ENCODE peak calls at places on chromosome 2, in eight cellular contexts. I, E, D, J, N, P, M and Z are unnamed samples.
A peak's percentile ranks its signal among the peaks of the same experiment; 100 is the strongest.

GRCh38 chr2:96797066-96797625 is 18.9 kb upstream of the CNNM3 start:
- DNase-seq in I (no peak), E (no peak), D (no peak), J (no peak), N (no peak), P (no peak), M (no peak), Z (no peak)

GRCh38 chr2:37812414-37812813 is 112.7 kb upstream of the RMDN2 start:
- DNase-seq in I (peak; percentile 10), E (peak; percentile 52), D (no peak), J (no peak), N (no peak), P (no peak), M (no peak), Z (no peak)

GRCh38 chr2:188280811-188281222 is 10.9 kb upstream of the GULP1 start:
- DNase-seq in I (no peak), E (no peak), D (peak; percentile 9), J (no peak), N (no peak), P (no peak), M (no peak), Z (no peak)

GRCh38 chr2:122634261-122634660 is 878.8 kb downstream of the TSN start:
- DNase-seq in I (no peak), E (peak; percentile 91), D (peak; percentile 64), J (no peak), N (no peak), P (peak; percentile 88), M (no peak), Z (no peak)

GRCh38 chr2:231800493-231801091 is 14.3 kb downstream of the COPS7B start:
- DNase-seq in I (peak; percentile 47), E (peak; percentile 69), D (peak; percentile 51), J (peak; percentile 81), N (peak; percentile 32), P (peak; percentile 39), M (peak; percentile 59), Z (peak; percentile 58)

GRCh38 chr2:241796209-241796608 is 12.8 kb upstream of the NEU4 start:
- DNase-seq in I (no peak), E (no peak), D (no peak), J (no peak), N (no peak), P (no peak), M (no peak), Z (no peak)

GRCh38 chr2:214193943-214194342 is 216.9 kb upstream of the VWC2L start:
- DNase-seq in I (no peak), E (peak; percentile 82), D (no peak), J (no peak), N (peak; percentile 2), P (peak; percentile 86), M (no peak), Z (no peak)

GRCh38 chr2:18829331-18829902 is 240.0 kb upstream of the NT5C1B start:
- DNase-seq in I (no peak), E (peak; percentile 85), D (no peak), J (no peak), N (no peak), P (peak; percentile 72), M (no peak), Z (no peak)

GRCh38 chr2:241598487-241598886 is 38.5 kb downstream of the THAP4 start:
- DNase-seq in I (peak; percentile 10), E (no peak), D (no peak), J (peak; percentile 59), N (peak; percentile 27), P (peak; percentile 46), M (peak; percentile 48), Z (peak; percentile 24)

GRCh38 chr2:30716117-30716900 is 90.9 kb downstream of the CAPN13 start:
- DNase-seq in I (no peak), E (no peak), D (no peak), J (no peak), N (no peak), P (no peak), M (no peak), Z (no peak)

GRCh38 chr2:189304360-189304759 is 124.8 kb upstream of the COL5A2 start:
- DNase-seq in I (peak; percentile 1), E (no peak), D (no peak), J (no peak), N (no peak), P (no peak), M (no peak), Z (no peak)

GRCh38 chr2:45741451-45741850 is 90.0 kb downstream of the PRKCE start:
- DNase-seq in I (no peak), E (peak; percentile 35), D (no peak), J (no peak), N (no peak), P (no peak), M (no peak), Z (no peak)

GRCh38 chr2:127573298-127573697 is 37.8 kb downstream of the MYO7B start:
- DNase-seq in I (no peak), E (no peak), D (no peak), J (no peak), N (no peak), P (no peak), M (no peak), Z (no peak)

GRCh38 chr2:68536000-68536399 is 68.6 kb downstream of the APLF start:
- DNase-seq in I (no peak), E (no peak), D (no peak), J (no peak), N (no peak), P (no peak), M (no peak), Z (no peak)

GRCh38 chr2:40957508-40957907 is 505.6 kb upstream of the SLC8A1 start:
- DNase-seq in I (peak; percentile 59), E (peak; percentile 0), D (no peak), J (no peak), N (no peak), P (peak; percentile 71), M (no peak), Z (no peak)

GRCh38 chr2:135819211-135819610 is 17.8 kb downstream of the LCT start:
- DNase-seq in I (peak; percentile 26), E (peak; percentile 68), D (no peak), J (peak; percentile 71), N (peak; percentile 21), P (peak; percentile 36), M (no peak), Z (peak; percentile 32)

GRCh38 chr2:221895366-221896121 is 323.4 kb upstream of the EPHA4 start:
- DNase-seq in I (no peak), E (peak; percentile 40), D (no peak), J (no peak), N (no peak), P (no peak), M (no peak), Z (no peak)

GRCh38 chr2:156321243-156321904 is 11.1 kb downstream of the NR4A2 start:
- DNase-seq in I (no peak), E (peak; percentile 42), D (no peak), J (peak; percentile 53), N (no peak), P (no peak), M (peak; percentile 16), Z (peak; percentile 46)

GRCh38 chr2:200380833-200381542 is 74.5 kb downstream of the SPATS2L start:
- DNase-seq in I (no peak), E (peak; percentile 75), D (no peak), J (no peak), N (no peak), P (no peak), M (no peak), Z (no peak)

GRCh38 chr2:122622896-122623295 is 867.4 kb downstream of the TSN start:
- DNase-seq in I (no peak), E (no peak), D (no peak), J (no peak), N (no peak), P (no peak), M (no peak), Z (peak; percentile 60)

DNA sequence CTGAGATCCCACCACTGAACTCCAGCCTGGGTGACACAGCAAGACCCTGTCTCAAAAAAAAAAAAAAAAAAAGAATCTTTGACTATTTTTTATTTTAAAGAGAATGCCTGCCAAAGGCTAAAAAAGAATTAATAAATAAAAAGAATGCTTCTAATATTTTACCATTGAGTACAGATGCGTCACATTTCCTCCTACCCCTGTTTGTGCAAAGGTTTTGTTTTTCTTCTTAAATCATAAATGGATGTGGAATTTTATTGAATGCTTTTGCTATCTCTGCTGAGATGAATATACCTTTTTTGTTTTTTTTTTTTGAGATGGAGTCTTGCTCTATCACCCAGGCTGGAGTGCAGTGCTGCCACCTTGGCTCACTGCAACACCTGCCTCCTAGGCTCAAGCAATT is 22.8 kb downstream of the CYBRD1 start:
- DNase-seq in I (no peak), E (no peak), D (no peak), J (no peak), N (no peak), P (no peak), M (no peak), Z (no peak)
- TF ChIP-seq EZH2phosphoT487 in I (no peak), E (no peak), D (no peak), J (no peak), N (no peak), P (no peak), M (no peak), Z (no peak)

DNA sequence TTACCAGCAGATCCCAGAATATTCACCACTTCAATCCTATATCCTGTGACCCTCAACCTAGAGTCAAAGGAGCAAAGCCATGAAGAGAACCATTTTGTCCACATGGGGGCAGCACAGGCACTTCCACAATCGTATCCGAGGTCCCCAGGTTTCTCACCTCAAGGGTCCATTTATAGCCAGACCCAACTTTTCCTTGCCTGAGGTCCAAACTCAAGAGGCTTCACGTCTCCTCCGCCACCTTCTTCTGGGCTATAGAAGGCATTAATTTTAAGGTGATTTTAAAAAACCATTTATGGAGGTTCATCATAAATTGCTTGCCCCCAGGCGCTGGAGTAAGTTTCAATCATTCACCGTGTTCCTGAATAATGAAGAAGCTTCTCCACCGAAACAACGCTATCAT is 111.6 kb upstream of the NABP1 start:
- DNase-seq in I (peak; percentile 67), E (peak; percentile 71), D (peak; percentile 77), J (peak; percentile 93), N (peak; percentile 57), P (peak; percentile 92), M (peak; percentile 66), Z (peak; percentile 82)
- H3K4me1 ChIP-seq in I (no peaks in the 10 kb centered on the region), E (peaks cover 9% of the 10 kb centered on the region), D (peaks cover under 1% of the 10 kb centered on the region), J (peaks cover 2% of the 10 kb centered on the region), N (peaks cover 7% of the 10 kb centered on the region), P (peaks cover 31% of the 10 kb centered on the region), M (no peaks in the 10 kb centered on the region), Z (peaks cover 7% of the 10 kb centered on the region)

GRCh38 chr2:85672486-85672885 is 4.5 kb upstream of the SFTPB start:
- DNase-seq in I (no peak), E (no peak), D (no peak), J (no peak), N (no peak), P (no peak), M (no peak), Z (no peak)
- H2AFZ ChIP-seq in I (no peak overlapping the region), E (no peak overlapping the region), D (no peak overlapping the region), J (no peak overlapping the region), N (no peak overlapping the region), P (no peak overlapping the region), M (no peak overlapping the region), Z (no peak overlapping the region)

GRCh38 chr2:151302286-151302878 is 12.9 kb upstream of the NMI start:
- DNase-seq in I (no peak), E (peak; percentile 43), D (no peak), J (no peak), N (no peak), P (no peak), M (no peak), Z (no peak)
- TF ChIP-seq EZH2phosphoT487 in I (no peak), E (no peak), D (no peak), J (no peak), N (no peak), P (no peak), M (no peak), Z (no peak)

GRCh38 chr2:164523026-164523425 is 98.3 kb downstream of the GRB14 start:
- DNase-seq in I (no peak), E (peak; percentile 56), D (no peak), J (no peak), N (no peak), P (peak; percentile 47), M (no peak), Z (no peak)
- H3K4me1 ChIP-seq in I (no peaks in the 10 kb centered on the region), E (peaks cover 12% of the 10 kb centered on the region), D (no peaks in the 10 kb centered on the region), J (no peaks in the 10 kb centered on the region), N (no peaks in the 10 kb centered on the region), P (peaks cover 15% of the 10 kb centered on the region), M (no peaks in the 10 kb centered on the region), Z (no peaks in the 10 kb centered on the region)